ENCODE peak calls at places on chromosomes 11 and 22, in six cellular contexts. M is A673; S is colonic mucosa; H is thoracic aorta; J is CD8-positive, alpha-beta memory T cell; G is Panc1. O is an unnamed sample.

GRCh38 chr11:77710358-77710757 is 72.8 kb upstream of the CLNS1A start:
- DNase-seq in M (no peak), S (no peak), H (no peak), J (no peak), G (no peak), O (no peak)

GRCh38 chr11:101915811-101916291 is 471 bp downstream of the ANGPTL5 start:
- DNase-seq in M (peak; percentile 41), S (no peak), H (no peak), J (no peak), G (peak; percentile 41), O (no peak)

GRCh38 chr22:36986242-36986821 is 32.9 kb downstream of the TST start:
- DNase-seq in M (peak; percentile 39), S (peak; percentile 78), H (no peak), J (no peak), G (peak; percentile 5), O (no peak)

GRCh38 chr11:60310407-60310998 is 16.6 kb upstream of the MS4A6E start:
- DNase-seq in M (no peak), S (no peak), H (no peak), J (no peak), G (no peak), O (no peak)

GRCh38 chr22:29117799-29118477 is 45.1 kb downstream of the KREMEN1 start:
- DNase-seq in M (peak; percentile 48), S (no peak), H (no peak), J (no peak), G (no peak), O (no peak)

GRCh38 chr11:63903884-63904283 is 13.1 kb downstream of the RCOR2 start:
- DNase-seq in M (no peak), S (no peak), H (no peak), J (no peak), G (no peak), O (no peak)

GRCh38 chr11:12280838-12281565 is 96.4 kb upstream of the PARVA start:
- DNase-seq in M (no peak), S (peak; percentile 16), H (no peak), J (peak; percentile 45), G (no peak), O (no peak)

GRCh38 chr22:32880061-32880460 is 78.6 kb downstream of the TIMP3 start:
- DNase-seq in M (no peak), S (no peak), H (no peak), J (no peak), G (no peak), O (no peak)

GRCh38 chr11:125226701-125227100 is 62.1 kb downstream of the PKNOX2 start:
- DNase-seq in M (no peak), S (no peak), H (no peak), J (no peak), G (no peak), O (no peak)

GRCh38 chr11:504053-504993 is 2.7 kb downstream of the RNH1 start:
- DNase-seq in M (no peak), S (peak; percentile 53), H (no peak), J (no peak), G (no peak), O (no peak)

GRCh38 chr11:114977596-114977995 is 299.3 kb downstream of the NXPE2 start:
- DNase-seq in M (no peak), S (no peak), H (no peak), J (no peak), G (no peak), O (no peak)

GRCh38 chr11:2268911-2269600 is 1.3 kb downstream of the ASCL2 start:
- DNase-seq in M (no peak), S (peak; percentile 50), H (no peak), J (peak; percentile 56), G (no peak), O (peak; percentile 66)

GRCh38 chr11:71450507-71450906 is 2.3 kb upstream of the DHCR7 start:
- DNase-seq in M (no peak), S (no peak), H (no peak), J (no peak), G (no peak), O (no peak)

GRCh38 chr22:27515091-27515523 is 286.4 kb downstream of the MN1 start:
- DNase-seq in M (no peak), S (no peak), H (no peak), J (no peak), G (no peak), O (peak; percentile 78)

GRCh38 chr22:46262449-46263207 is 515 bp downstream of the PKDREJ start:
- DNase-seq in M (no peak), S (peak; percentile 72), H (no peak), J (no peak), G (no peak), O (peak; percentile 84)

GRCh38 chr22:35292786-35293185 is 6.9 kb upstream of the TOM1 start:
- DNase-seq in M (no peak), S (no peak), H (no peak), J (no peak), G (no peak), O (no peak)

GRCh38 chr11:71947498-71947897 is 18.7 kb downstream of the RNF121 start:
- DNase-seq in M (no peak), S (no peak), H (no peak), J (no peak), G (no peak), O (no peak)

GRCh38 chr11:94793002-94793401 is 24.8 kb downstream of the AMOTL1 start:
- DNase-seq in M (no peak), S (no peak), H (no peak), J (no peak), G (no peak), O (no peak)

GRCh38 chr11:94792453-94792852 is 24.3 kb downstream of the AMOTL1 start:
- DNase-seq in M (no peak), S (no peak), H (no peak), J (no peak), G (no peak), O (no peak)

GRCh38 chr11:94790771-94791180 is 22.6 kb downstream of the AMOTL1 start:
- DNase-seq in M (no peak), S (no peak), H (no peak), J (no peak), G (no peak), O (no peak)

GRCh38 chr11:94793822-94794221 is 25.7 kb downstream of the AMOTL1 start:
- DNase-seq in M (no peak), S (no peak), H (no peak), J (no peak), G (no peak), O (no peak)

DNA sequence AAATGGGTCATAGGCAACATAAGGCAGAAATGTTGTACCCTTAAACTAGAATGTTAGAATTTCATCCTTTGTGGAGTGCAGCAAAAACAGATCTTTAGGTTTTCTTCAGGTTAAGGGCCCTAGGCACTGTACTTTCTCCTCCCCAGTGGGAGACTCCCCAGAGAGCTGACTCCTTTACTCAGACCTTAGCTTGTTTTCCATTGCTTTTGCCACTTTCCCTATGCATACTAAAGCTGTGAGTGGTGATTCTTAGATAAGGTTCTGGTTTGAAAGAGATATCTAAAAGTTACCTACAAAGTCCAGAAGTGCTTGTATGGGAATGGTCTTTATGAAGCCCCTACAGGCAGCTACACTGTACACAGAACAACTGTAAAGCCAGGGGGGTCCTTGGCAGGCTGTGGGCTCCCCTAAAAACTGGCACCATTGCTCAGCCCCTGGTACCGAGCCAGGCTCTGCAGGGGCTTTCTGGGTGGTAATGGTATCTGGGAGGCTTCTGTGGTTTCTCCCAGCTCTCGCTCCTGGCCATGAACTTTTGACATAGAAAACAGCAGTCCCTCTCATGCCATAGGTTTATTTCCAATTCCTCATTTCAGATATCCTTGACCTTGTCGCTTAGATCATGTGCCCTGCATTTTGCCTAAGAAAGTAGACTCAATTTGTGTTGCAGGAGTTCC is 23.2 kb downstream of the AMOTL1 start:
- DNase-seq in M (no peak), S (no peak), H (no peak), J (no peak), G (no peak), O (no peak)
- H3K4me1 ChIP-seq in M (peaks cover 56% of the 10 kb centered on the region), S (no peaks in the 10 kb centered on the region), H (peaks cover 89% of the 10 kb centered on the region), J (no peaks in the 10 kb centered on the region), G (peaks cover 41% of the 10 kb centered on the region), O (peaks cover 54% of the 10 kb centered on the region)

DNA sequence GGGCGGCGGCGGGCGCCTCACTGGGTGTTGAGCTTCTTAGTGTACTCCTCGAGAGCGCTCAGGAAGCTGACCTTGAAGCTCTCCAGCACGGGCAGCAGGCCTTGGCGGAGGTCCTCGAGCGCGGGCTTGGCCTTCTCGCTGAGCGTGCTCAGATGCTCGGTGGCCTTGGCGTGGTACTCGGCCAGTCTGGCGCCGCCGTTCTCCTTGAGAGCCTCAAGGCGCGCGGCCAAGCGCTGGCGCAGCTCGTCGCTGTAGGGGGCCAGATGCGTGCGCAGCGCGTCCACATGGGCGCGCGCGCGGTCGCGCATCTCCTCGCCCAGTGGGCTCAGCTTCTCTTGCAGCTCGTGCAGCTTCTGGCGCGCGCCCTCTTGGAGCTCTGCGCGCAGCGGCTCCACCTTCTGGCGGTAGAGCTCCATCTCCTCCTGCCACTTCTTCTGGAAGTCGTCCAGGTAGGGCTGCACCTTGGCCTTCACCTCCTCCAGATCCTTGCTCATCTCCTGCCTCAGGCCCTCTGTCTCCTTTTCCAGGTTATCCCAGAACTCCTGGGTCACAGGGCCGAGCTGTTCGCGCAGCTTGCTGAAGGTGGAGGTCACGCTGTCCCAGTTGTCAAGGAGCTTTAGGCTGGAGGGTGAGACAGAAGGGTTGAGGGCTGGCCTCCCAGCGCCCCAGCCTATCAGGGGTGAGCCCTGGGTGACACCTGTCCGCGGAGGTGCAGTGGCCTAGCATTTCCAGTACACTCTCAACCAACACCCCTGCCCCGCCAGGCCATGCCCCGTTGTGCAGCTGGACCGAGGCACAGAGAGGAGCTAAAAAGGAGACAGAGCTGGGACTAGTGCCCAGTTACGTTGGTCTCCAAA is 1.4 kb downstream of the APOA1 start:
- DNase-seq in M (peak; percentile 98), S (peak; percentile 87), H (peak; percentile 43), J (peak; percentile 89), G (peak; percentile 53), O (peak; percentile 61)
- H3K4me3 ChIP-seq in M (peak overlapping the region; percentile 42), S (peak overlapping the region; percentile 31), H (peak overlapping the region; percentile 67), J (peak overlapping the region; percentile 78), G (peak overlapping the region; percentile 31), O (peak overlapping the region; percentile 64)

GRCh38 chr11:27349919-27350318 is 13.1 kb downstream of the CCDC34 start:
- DNase-seq in M (no peak), S (no peak), H (no peak), J (no peak), G (no peak), O (no peak)

GRCh38 chr11:27347361-27347760 is 15.7 kb downstream of the CCDC34 start:
- DNase-seq in M (no peak), S (no peak), H (no peak), J (no peak), G (no peak), O (no peak)

GRCh38 chr11:27352781-27353180 is 10.2 kb downstream of the CCDC34 start:
- DNase-seq in M (no peak), S (no peak), H (no peak), J (no peak), G (no peak), O (no peak)

GRCh38 chr11:27347949-27348879 is 14.8 kb downstream of the CCDC34 start:
- DNase-seq in M (peak; percentile 70), S (no peak), H (no peak), J (no peak), G (no peak), O (no peak)

GRCh38 chr11:27350503-27350902 is 12.5 kb downstream of the CCDC34 start:
- DNase-seq in M (peak; percentile 71), S (no peak), H (no peak), J (no peak), G (no peak), O (no peak)
- H3K27ac ChIP-seq in M (peak overlapping the region; percentile 26), S (no peak overlapping the region), H (no peak overlapping the region), J (no peak overlapping the region), G (peak overlapping the region; percentile 55), O (no peak overlapping the region)

DNA sequence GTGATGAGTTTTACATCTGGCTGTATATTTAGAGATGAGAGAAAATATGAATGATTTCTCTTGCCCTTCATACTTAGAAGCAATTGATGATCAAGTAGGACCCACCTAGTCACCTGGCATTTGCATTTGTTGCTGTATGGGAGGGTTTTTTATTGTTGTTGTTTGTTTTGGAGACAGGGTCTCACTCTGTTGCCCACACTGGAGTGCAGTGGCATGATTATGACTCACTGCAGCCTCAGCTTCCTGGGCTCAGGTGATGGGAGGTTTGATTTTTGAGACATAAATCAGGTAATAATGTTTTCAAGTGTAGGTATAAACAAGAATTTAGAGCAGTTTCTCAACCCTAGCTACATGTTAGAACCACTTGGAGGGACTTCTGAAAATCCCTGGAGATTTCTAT is 62.9 kb downstream of the TNRC6B start:
- DNase-seq in M (no peak), S (no peak), H (no peak), J (peak; percentile 60), G (no peak), O (no peak)
- H3K4me1 ChIP-seq in M (peaks cover 23% of the 10 kb centered on the region), S (no peaks in the 10 kb centered on the region), H (peaks cover 50% of the 10 kb centered on the region), J (peaks cover 73% of the 10 kb centered on the region), G (peaks cover 24% of the 10 kb centered on the region), O (no peaks in the 10 kb centered on the region)